ENCODE peak calls at places on chromosome 16, in four cellular contexts. L is H1, Y is HepG2, K is K562. O is an unnamed sample.

GRCh38 chr16:83458612-83459011 is 349.2 kb upstream of the HSBP1 start:
- DNase-seq in L (no peak), Y (no peak), K (no peak), O (no peak)

GRCh38 chr16:16871196-16871595 is 492.3 kb downstream of the NPIPA7 start:
- DNase-seq in L (peak), K (no peak), Y (no peak), O (no peak)

GRCh38 chr16:11824362-11824761 is 27.0 kb downstream of the RSL1D1 start:
- DNase-seq in K (no peak), Y (peak), L (no peak), O (no peak)

GRCh38 chr16:30694926-30695678 is 3.9 kb upstream of the SRCAP start:
- DNase-seq in Y (no peak), L (no peak), K (no peak), O (no peak)

GRCh38 chr16:30662449-30662848 is 4.2 kb downstream of the FBRS start:
- DNase-seq in L (no peak), Y (no peak), K (peak), O (no peak)

GRCh38 chr16:86401119-86401518 is 109.2 kb upstream of the FOXF1 start:
- DNase-seq in L (no peak), Y (no peak), K (no peak), O (no peak)

GRCh38 chr16:88422733-88423447 is 30.2 kb upstream of the ZFPM1 start:
- DNase-seq in L (no peak), Y (no peak), K (no peak), O (no peak)

GRCh38 chr16:75647138-75647491 is 350 bp downstream of the KARS1 start:
- DNase-seq in Y (no peak), L (no peak), K (no peak), O (no peak)

GRCh38 chr16:11852092-11852809 is 909 bp upstream of the RSL1D1 start:
- DNase-seq in Y (peak), K (peak), L (no peak), O (peak)

GRCh38 chr16:67301080-67301757 is 21.9 kb downstream of the PLEKHG4 start:
- DNase-seq in K (no peak), Y (no peak), L (no peak), O (no peak)

GRCh38 chr16:58492066-58492465 is 7.9 kb upstream of the NDRG4 start:
- DNase-seq in K (no peak), Y (no peak), L (no peak), O (no peak)

GRCh38 chr16:2072926-2073325 is 25.1 kb downstream of the TSC2 start:
- DNase-seq in Y (no peak), L (no peak), K (no peak), O (no peak)

GRCh38 chr16:48965391-48965790 is 316.2 kb downstream of the CBLN1 start:
- DNase-seq in L (no peak), K (no peak), Y (no peak), O (peak)

GRCh38 chr16:921321-921905 is 49.4 kb downstream of the LMF1 start:
- DNase-seq in Y (no peak), K (no peak), L (no peak), O (no peak)

GRCh38 chr16:9874233-9874632 is 308.0 kb downstream of the GRIN2A start:
- DNase-seq in Y (no peak), K (no peak), L (no peak), O (no peak)

GRCh38 chr16:56910654-56911539 is 21.0 kb upstream of the HERPUD1 start:
- DNase-seq in Y (no peak), K (no peak), L (no peak), O (no peak)

GRCh38 chr16:90019543-90020259 is 445 bp upstream of the DBNDD1 start:
- DNase-seq in K (peak), Y (peak), L (peak), O (peak)

GRCh38 chr16:4450921-4451619 is 23.4 kb downstream of the NMRAL1 start:
- DNase-seq in Y (no peak), L (no peak), K (no peak), O (no peak)

GRCh38 chr16:84054271-84054670 is 11.7 kb upstream of the SLC38A8 start:
- DNase-seq in L (no peak), Y (no peak), K (no peak), O (no peak)

DNA sequence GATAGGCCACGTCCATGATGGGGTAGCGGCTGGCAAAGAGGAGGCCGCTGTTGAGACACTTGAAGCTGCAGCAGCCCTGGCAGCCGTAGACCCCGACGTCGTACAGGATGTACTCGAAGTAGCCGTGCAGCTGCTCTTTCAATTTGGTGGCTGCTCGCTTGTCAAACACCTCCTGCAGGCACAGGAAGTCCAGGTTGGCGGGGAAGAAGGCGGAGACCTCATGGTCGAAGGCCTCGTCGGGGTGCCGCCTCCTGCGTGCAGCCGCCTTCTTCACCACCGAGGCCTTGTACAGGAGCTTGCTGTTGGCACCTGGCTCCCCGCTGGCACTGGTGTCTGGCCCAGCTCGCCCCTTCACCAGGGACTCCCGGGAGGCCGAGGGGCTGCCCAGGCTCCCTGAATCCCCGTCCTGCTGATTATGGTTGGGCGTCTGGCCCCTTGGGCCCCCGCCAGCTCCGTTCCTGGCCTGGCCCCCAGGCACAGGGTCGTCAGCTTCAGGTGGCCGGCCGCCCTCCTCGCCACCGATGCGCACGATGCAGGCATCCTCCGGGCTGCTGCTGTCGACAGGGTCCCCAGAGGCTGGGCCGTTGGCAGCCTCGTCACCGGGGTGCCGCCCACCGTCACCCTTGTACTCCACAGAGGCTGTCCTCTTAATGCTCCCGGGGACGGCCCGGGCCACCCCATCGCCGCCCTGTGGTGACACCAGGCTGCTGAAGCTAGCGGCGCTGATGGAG is 60.3 kb downstream of the PRMT7 start:
- DNase-seq in Y (no peak), L (no peak), K (peak), O (no peak)
- TF ChIP-seq MAX in Y (no peak), L (no peak), K (no peak), O (no peak)

GRCh38 chr16:50302472-50303005 is 36.2 kb downstream of the ADCY7 start:
- DNase-seq in K (no peak), Y (no peak), L (no peak), O (peak)

GRCh38 chr16:50303041-50303604 is 36.8 kb downstream of the ADCY7 start:
- DNase-seq in K (no peak), L (peak), Y (peak), O (peak)

GRCh38 chr16:50305441-50306061 is 39.2 kb downstream of the ADCY7 start:
- DNase-seq in Y (no peak), L (no peak), K (no peak), O (peak)

GRCh38 chr16:50304467-50305440 is 38.4 kb downstream of the ADCY7 start:
- DNase-seq in L (peak), Y (no peak), K (no peak), O (peak)

DNA sequence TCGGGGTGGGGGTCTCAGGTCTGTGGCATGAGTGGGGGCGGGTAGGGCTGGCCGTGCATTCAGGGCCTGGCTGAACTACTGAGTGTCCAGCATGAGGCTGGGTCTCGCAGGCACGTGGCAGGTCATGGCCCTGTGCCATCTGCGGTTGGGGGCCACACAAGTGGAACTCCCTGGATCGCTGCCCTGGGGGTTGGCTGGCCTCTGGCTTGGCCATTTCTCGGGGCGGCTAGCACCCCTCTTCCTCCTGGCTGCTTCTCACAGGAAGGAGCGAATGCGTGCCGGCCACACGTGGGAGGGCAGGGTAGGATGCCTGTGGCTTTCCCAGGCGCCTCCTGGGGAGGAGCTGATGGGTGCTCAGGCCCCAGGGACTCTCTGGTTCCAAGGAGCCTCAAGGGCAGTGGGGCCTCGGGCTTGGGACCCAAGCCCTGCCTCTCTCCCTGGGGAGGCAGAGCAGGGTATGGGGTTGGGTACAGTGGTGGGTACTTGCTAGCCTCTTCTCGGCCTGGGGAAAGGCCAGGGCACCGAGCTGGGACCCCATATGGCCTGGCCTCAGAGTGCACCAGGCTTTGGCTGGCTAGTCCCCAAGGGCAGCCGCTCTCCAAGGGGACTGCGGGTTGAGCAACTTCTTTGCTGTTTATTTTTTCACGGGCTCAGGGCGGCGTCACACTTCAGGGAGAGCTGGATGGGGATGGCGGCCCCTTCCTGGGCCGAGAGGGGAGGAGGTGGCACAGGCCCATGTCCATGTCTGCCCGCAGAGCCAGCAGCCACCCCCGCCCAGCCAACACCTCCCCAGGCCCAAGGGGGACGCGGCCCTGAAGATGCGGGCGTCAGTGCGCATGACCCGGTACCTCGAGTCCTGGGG is 37.5 kb downstream of the ADCY7 start:
- DNase-seq in Y (peak), L (peak), K (no peak), O (peak)
- TF ChIP-seq TAF1 in Y (peak), L (no peak), K (no peak), O (no peak)

GRCh38 chr16:13611596-13611995 is 308.4 kb upstream of the ERCC4 start:
- DNase-seq in K (no peak), L (no peak), Y (no peak), O (no peak)
- TF ChIP-seq RAD21 in K (no peak), L (no peak), Y (no peak), O (no peak)

GRCh38 chr16:55630774-55631173 is 25.0 kb upstream of the SLC6A2 start:
- DNase-seq in Y (no peak), L (no peak), K (no peak), O (no peak)

GRCh38 chr16:55628306-55628968 is 27.4 kb upstream of the SLC6A2 start:
- DNase-seq in K (no peak), Y (no peak), L (no peak), O (no peak)

GRCh38 chr16:55638256-55638655 is 17.5 kb upstream of the SLC6A2 start:
- DNase-seq in K (no peak), Y (no peak), L (no peak), O (no peak)

GRCh38 chr16:55634193-55634592 is 21.6 kb upstream of the SLC6A2 start:
- DNase-seq in Y (no peak), L (no peak), K (no peak), O (no peak)

GRCh38 chr16:55632259-55632658 is 23.5 kb upstream of the SLC6A2 start:
- DNase-seq in L (no peak), K (no peak), Y (no peak), O (no peak)
- TF ChIP-seq MAX in L (no peak), K (no peak), Y (no peak), O (no peak)

GRCh38 chr16:74450236-74450635 is 29.0 kb upstream of the CLEC18B start:
- DNase-seq in Y (no peak), K (no peak), L (no peak), O (no peak)
- TF ChIP-seq TAF1 in Y (no peak), K (no peak), L (no peak), O (no peak)

O was measured in SK-N-SH.